ENCODE peak calls at places on chromosomes 6 and 20, in eight cellular contexts. Q, R, U, M, V, H, A and O are unnamed samples.

GRCh38 chr6:3764516-3765333 is 13.2 kb upstream of the PXDC1 start:
- DNase-seq in Q (no peak), M (no peak), H (no peak), U (no peak), R (no peak), V (no peak), A (no peak), O (no peak)

GRCh38 chr20:34302312-34302722 is 838 bp downstream of the AHCY start:
- DNase-seq in M (no peak), R (no peak), A (no peak), Q (no peak), H (peak), U (no peak), V (peak), O (peak)

GRCh38 chr20:57350086-57350710 is 857 bp upstream of the RAE1 start:
- DNase-seq in M (no peak), R (no peak), U (no peak), V (no peak), A (no peak), Q (no peak), H (peak), O (no peak)

GRCh38 chr6:7260291-7261029 is 52.5 kb downstream of the SSR1 start:
- DNase-seq in M (no peak), U (no peak), H (no peak), V (no peak), A (no peak), Q (no peak), R (no peak), O (no peak)

GRCh38 chr20:13857304-13857703 is 72.5 kb downstream of the NDUFAF5 start:
- DNase-seq in A (no peak), U (peak), Q (no peak), V (no peak), R (no peak), H (no peak), M (no peak), O (no peak)

GRCh38 chr6:36631326-36632046 is 37.3 kb downstream of the SRSF3 start:
- DNase-seq in H (no peak), R (no peak), U (no peak), Q (no peak), M (peak), V (no peak), A (no peak), O (no peak)

GRCh38 chr6:132643547-132643946 is 15.4 kb downstream of the TAAR1 start:
- DNase-seq in H (no peak), U (no peak), R (no peak), A (no peak), Q (no peak), V (no peak), M (no peak), O (no peak)

GRCh38 chr6:144336900-144337299 is 51.8 kb downstream of the UTRN start:
- DNase-seq in R (no peak), V (no peak), Q (no peak), H (no peak), U (no peak), A (no peak), M (no peak), O (no peak)

GRCh38 chr6:54971825-54972224 is 125.3 kb downstream of the FAM83B start:
- DNase-seq in U (no peak), M (no peak), R (no peak), V (no peak), H (no peak), Q (no peak), A (no peak), O (no peak)

GRCh38 chr20:64045346-64046011 is 4.0 kb downstream of the SOX18 start:
- DNase-seq in M (no peak), U (peak), R (no peak), Q (no peak), V (no peak), A (no peak), H (no peak), O (no peak)

GRCh38 chr20:59307270-59307669 is 6.9 kb downstream of the EDN3 start:
- DNase-seq in Q (no peak), H (no peak), R (no peak), M (no peak), A (no peak), U (no peak), V (no peak), O (no peak)

GRCh38 chr20:41654884-41655283 is 36.7 kb upstream of the CHD6 start:
- DNase-seq in V (peak), M (no peak), R (no peak), Q (no peak), U (peak), A (peak), H (peak), O (no peak)

GRCh38 chr20:32718749-32719348 is 24.4 kb downstream of the COMMD7 start:
- DNase-seq in U (no peak), H (no peak), R (no peak), A (no peak), V (no peak), M (no peak), Q (no peak), O (no peak)

GRCh38 chr6:157456524-157456829 is 75.5 kb downstream of the ZDHHC14 start:
- DNase-seq in Q (no peak), R (no peak), H (no peak), U (no peak), M (no peak), A (no peak), V (no peak), O (no peak)

GRCh38 chr6:82072771-82073170 is 174.8 kb downstream of the IBTK start:
- DNase-seq in U (no peak), H (peak), V (peak), A (no peak), Q (peak), M (no peak), R (no peak), O (peak)

GRCh38 chr6:36382976-36383375 is 4.5 kb downstream of the ETV7 start:
- DNase-seq in H (no peak), R (no peak), M (no peak), V (no peak), A (no peak), Q (no peak), U (no peak), O (no peak)

GRCh38 chr6:15496345-15497131 is 166.3 kb downstream of the DTNBP1 start:
- DNase-seq in R (no peak), V (no peak), Q (no peak), H (no peak), U (no peak), M (peak), A (no peak), O (no peak)